ENCODE peak calls at places on chromosomes 1 and 21, in six cellular contexts. W is brain microvascular endothelial cell; O is T-cell; P is stimulated activated CD4-positive, alpha-beta T cell treated with anti-CD3 and anti-CD28 coated beads, TNF-alpha, amount 100 ng/mL, for 48 hours; D is SHP77; Z is activated CD4-positive, alpha-beta memory T cell treated with anti-CD3 and anti-CD28 coated beads, Interleukin-2, amount 10 ng/mL, durations not matched to agents 7 days and 5 days. L is an unnamed sample.

GRCh38 chr21:45528981-45529784 is 13.1 kb downstream of the SLC19A1 start:
- DNase-seq in W (no peak), O (no peak), P (no peak), D (no peak), Z (no peak), L (no peak)

GRCh38 chr1:154218545-154218944 is 2.2 kb upstream of the UBAP2L start:
- DNase-seq in W (no peak), O (no peak), P (no peak), D (no peak), Z (no peak), L (no peak)

GRCh38 chr1:2556277-2557145 is at the start of gene TNFRSF14:
- DNase-seq in W (peak; percentile 49), O (peak; percentile 67), P (peak; percentile 45), D (no peak), Z (peak; percentile 85), L (peak; percentile 11)

GRCh38 chr1:106727171-106727570 is 329.3 kb upstream of the PRMT6 start:
- DNase-seq in W (no peak), O (no peak), P (no peak), D (no peak), Z (no peak), L (no peak)

GRCh38 chr1:179848233-179848632 is 29.4 kb downstream of the TOR1AIP2 start:
- DNase-seq in W (no peak), O (no peak), P (no peak), D (no peak), Z (no peak), L (no peak)

GRCh38 chr1:111833334-111833733 is 77.6 kb downstream of the DDX20 start:
- DNase-seq in W (peak; percentile 7), O (no peak), P (no peak), D (no peak), Z (no peak), L (no peak)

GRCh38 chr1:17307946-17308345 is at the start of gene PADI4:
- DNase-seq in W (no peak), O (no peak), P (no peak), D (no peak), Z (no peak), L (no peak)

GRCh38 chr21:32611471-32611997 is 643 bp downstream of the CFAP298 start:
- DNase-seq in W (peak; percentile 27), O (no peak), P (no peak), D (no peak), Z (peak; percentile 48), L (peak; percentile 28)

GRCh38 chr1:248009681-248010080 is 3.8 kb upstream of the OR2L5 start:
- DNase-seq in W (no peak), O (no peak), P (no peak), D (no peak), Z (no peak), L (no peak)

GRCh38 chr1:1119272-1119890 is 3.5 kb upstream of the C1orf159 start:
- DNase-seq in W (no peak), O (no peak), P (no peak), D (no peak), Z (no peak), L (no peak)

GRCh38 chr1:79981483-79981882 is 975.0 kb upstream of the ADGRL4 start:
- DNase-seq in W (no peak), O (no peak), P (no peak), D (no peak), Z (no peak), L (no peak)

GRCh38 chr1:203625623-203626189 is 926 bp upstream of the ATP2B4 start:
- DNase-seq in W (peak; percentile 35), O (peak; percentile 57), P (no peak), D (no peak), Z (peak; percentile 75), L (no peak)

GRCh38 chr1:4256351-4256750 is 356.3 kb upstream of the C1orf174 start:
- DNase-seq in W (no peak), O (no peak), P (no peak), D (no peak), Z (no peak), L (no peak)

GRCh38 chr1:17315542-17316130 is 7.6 kb downstream of the PADI4 start:
- DNase-seq in W (no peak), O (no peak), P (no peak), D (no peak), Z (no peak), L (no peak)

GRCh38 chr1:236733654-236734053 is 47.4 kb downstream of the ACTN2 start:
- DNase-seq in W (no peak), O (no peak), P (no peak), D (no peak), Z (no peak), L (no peak)

GRCh38 chr1:246932366-246932700 is 585 bp upstream of the AHCTF1 start:
- DNase-seq in W (no peak), O (no peak), P (no peak), D (no peak), Z (no peak), L (no peak)

L was measured in HFFc6.